ENCODE peak calls at places on chromosomes 3 and 15, in eight cellular contexts. W is A549, Q is H1, B is sigmoid colon, P is upper lobe of left lung, S is esophagus muscularis mucosa, V is stomach, J is suprapubic skin. O is an unnamed sample.

GRCh38 chr3:4981160-4981687 is 2.0 kb downstream of the BHLHE40 start:
- DNase-seq in W (no peak), Q (no peak), B (no peak), P (no peak), S (no peak), V (no peak), J (no peak), O (no peak)

GRCh38 chr3:3200632-3201212 is 21.2 kb upstream of the CRBN start:
- DNase-seq in W (peak), Q (no peak), B (no peak), P (peak), S (no peak), V (peak), J (no peak), O (peak)

GRCh38 chr3:12658593-12659058 is 5.3 kb downstream of the RAF1 start:
- DNase-seq in W (no peak), Q (no peak), B (no peak), P (no peak), S (no peak), V (no peak), J (no peak), O (no peak)

GRCh38 chr15:51647128-51647562 is 24.6 kb upstream of the DMXL2 start:
- DNase-seq in W (no peak), Q (no peak), B (peak), P (peak), S (no peak), V (peak), J (no peak), O (peak)

GRCh38 chr15:29792426-29793159 is 29.7 kb downstream of the TJP1 start:
- DNase-seq in W (no peak), Q (no peak), B (no peak), P (no peak), S (no peak), V (no peak), J (no peak), O (no peak)

GRCh38 chr15:31342781-31343626 is 16.4 kb downstream of the KLF13 start:
- DNase-seq in W (no peak), Q (no peak), B (no peak), P (no peak), S (no peak), V (no peak), J (no peak), O (no peak)

GRCh38 chr3:117665311-117665710 is 955.7 kb downstream of the TUSC7 start:
- DNase-seq in W (no peak), Q (no peak), B (no peak), P (peak), S (no peak), V (peak), J (no peak), O (peak)

GRCh38 chr3:187696036-187696435 is 6.3 kb downstream of the RTP2 start:
- DNase-seq in W (no peak), Q (no peak), B (no peak), P (no peak), S (no peak), V (no peak), J (no peak), O (no peak)

GRCh38 chr3:94285874-94286273 is 223.0 kb downstream of the NSUN3 start:
- DNase-seq in W (no peak), Q (no peak), B (no peak), P (no peak), S (no peak), V (no peak), J (no peak), O (no peak)

GRCh38 chr15:80735344-80735743 is 40.2 kb downstream of the ABHD17C start:
- DNase-seq in W (no peak), Q (no peak), B (no peak), P (no peak), S (no peak), V (no peak), J (no peak), O (no peak)

GRCh38 chr3:48503406-48504050 is 446 bp downstream of the SHISA5 start:
- DNase-seq in W (no peak), Q (peak), B (peak), P (peak), S (no peak), V (peak), J (no peak), O (peak)

GRCh38 chr3:43996379-43997301 is 245.0 kb upstream of the TOPAZ1 start:
- DNase-seq in W (peak), Q (peak), B (no peak), P (no peak), S (no peak), V (no peak), J (no peak), O (no peak)

DNA sequence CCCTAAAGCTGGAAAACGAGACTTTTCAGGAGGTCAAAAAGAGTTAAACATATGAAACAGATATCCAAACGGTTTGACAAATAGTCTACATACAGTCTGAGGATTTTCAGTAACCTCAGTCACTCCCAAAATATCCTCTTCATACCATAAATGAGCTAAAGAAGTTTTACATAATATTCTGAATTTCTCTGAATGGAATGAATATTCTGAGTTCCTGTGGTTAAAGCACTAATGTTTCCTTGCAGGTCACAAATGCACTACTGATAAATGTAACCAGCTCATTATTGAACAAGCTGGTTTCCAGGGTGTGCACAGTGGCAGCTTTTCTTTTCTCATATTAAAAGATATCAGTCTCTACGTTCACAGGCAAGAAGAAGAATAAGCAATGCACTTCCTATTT is 137.4 kb upstream of the POU1F1 start:
- DNase-seq in W (no peak), Q (no peak), B (no peak), P (no peak), S (no peak), V (no peak), J (no peak), O (no peak)
- H3K4me3 ChIP-seq in W (no peak), Q (no peak), B (no peak), P (no peak), S (no peak), V (no peak), J (no peak), O (no peak)

GRCh38 chr3:15266510-15267376 is 60.7 kb downstream of the CAPN7 start:
- DNase-seq in W (no peak), Q (no peak), B (no peak), P (no peak), S (peak), V (no peak), J (no peak), O (no peak)

GRCh38 chr3:15265655-15266509 is 59.8 kb downstream of the CAPN7 start:
- DNase-seq in W (no peak), Q (peak), B (no peak), P (no peak), S (peak), V (no peak), J (no peak), O (no peak)

GRCh38 chr3:15267502-15267901 is 61.5 kb downstream of the CAPN7 start:
- DNase-seq in W (no peak), Q (no peak), B (no peak), P (no peak), S (peak), V (no peak), J (no peak), O (no peak)

GRCh38 chr3:15269091-15269989 is 63.0 kb downstream of the SH3BP5 start:
- DNase-seq in W (peak), Q (peak), B (peak), P (peak), S (peak), V (peak), J (peak), O (peak)

GRCh38 chr3:15268033-15268631 is 62.1 kb downstream of the CAPN7 start:
- DNase-seq in W (peak), Q (peak), B (peak), P (peak), S (peak), V (peak), J (peak), O (peak)
- TF ChIP-seq POLR2A in W (no peak), Q (no peak), B (no peak), P (no peak), S (no peak), V (no peak), J (no peak), O (no peak)

GRCh38 chr3:100480111-100480510 is 12.3 kb upstream of the TMEM45A start:
- DNase-seq in W (no peak), Q (no peak), B (no peak), P (no peak), S (peak), V (no peak), J (no peak), O (no peak)

GRCh38 chr3:100486808-100487207 is 5.6 kb upstream of the TMEM45A start:
- DNase-seq in W (no peak), Q (no peak), B (no peak), P (no peak), S (no peak), V (no peak), J (no peak), O (no peak)

GRCh38 chr3:100483529-100483928 is 8.9 kb upstream of the TMEM45A start:
- DNase-seq in W (no peak), Q (no peak), B (no peak), P (no peak), S (no peak), V (no peak), J (no peak), O (no peak)

GRCh38 chr3:100482181-100482580 is 10.2 kb upstream of the TMEM45A start:
- DNase-seq in W (no peak), Q (no peak), B (no peak), P (no peak), S (no peak), V (no peak), J (no peak), O (no peak)
- TF ChIP-seq EP300 in W (no peak), Q (no peak), B (no peak), P (no peak), S (no peak), V (no peak), J (no peak), O (no peak)

GRCh38 chr15:96337991-96338771 is 7.7 kb downstream of the NR2F2 start:
- DNase-seq in W (no peak), Q (no peak), B (no peak), P (no peak), S (no peak), V (no peak), J (no peak), O (no peak)

GRCh38 chr15:96336045-96336642 is 5.6 kb downstream of the NR2F2 start:
- DNase-seq in W (no peak), Q (no peak), B (no peak), P (no peak), S (no peak), V (no peak), J (no peak), O (peak)

GRCh38 chr15:96336643-96337353 is 6.3 kb downstream of the NR2F2 start:
- DNase-seq in W (no peak), Q (no peak), B (no peak), P (no peak), S (peak), V (no peak), J (no peak), O (peak)

GRCh38 chr15:96338772-96339661 is 8.5 kb downstream of the NR2F2 start:
- DNase-seq in W (no peak), Q (no peak), B (no peak), P (no peak), S (peak), V (no peak), J (no peak), O (no peak)

DNA sequence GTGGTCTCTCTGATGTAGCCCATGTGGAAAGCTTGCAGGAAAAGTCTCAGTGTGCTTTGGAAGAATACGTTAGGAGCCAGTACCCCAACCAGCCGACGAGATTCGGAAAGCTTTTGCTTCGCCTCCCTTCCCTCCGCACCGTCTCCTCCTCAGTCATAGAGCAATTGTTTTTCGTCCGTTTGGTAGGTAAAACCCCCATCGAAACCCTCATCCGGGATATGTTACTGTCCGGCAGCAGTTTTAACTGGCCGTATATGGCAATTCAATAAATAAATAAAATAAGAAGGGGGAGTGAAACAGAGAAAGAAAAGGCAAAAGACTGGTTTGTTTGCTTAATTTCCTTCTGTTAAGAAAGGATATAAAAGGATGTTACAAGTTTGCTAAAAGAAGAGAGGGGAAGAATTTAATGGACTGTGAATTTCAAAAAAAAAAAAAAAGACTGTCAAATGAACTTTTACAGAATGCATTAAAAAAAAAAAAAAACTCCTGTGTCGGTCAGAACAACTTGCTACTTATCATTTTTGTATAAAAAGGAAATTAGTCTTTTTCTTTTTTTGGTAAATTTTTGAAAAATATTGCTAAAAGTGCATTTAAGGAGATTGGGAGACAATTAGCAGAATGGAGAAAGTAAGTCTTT is 7.0 kb downstream of the NR2F2 start:
- DNase-seq in W (no peak), Q (no peak), B (no peak), P (no peak), S (peak), V (no peak), J (no peak), O (peak)
- H3K4me3 ChIP-seq in W (peak), Q (no peak), B (peak), P (peak), S (peak), V (peak), J (peak), O (peak)

GRCh38 chr3:57958642-57959406 is 49.4 kb upstream of the FLNB start:
- DNase-seq in W (no peak), Q (no peak), B (no peak), P (no peak), S (no peak), V (no peak), J (no peak), O (peak)
- TF ChIP-seq POLR2A in W (no peak), Q (no peak), B (no peak), P (no peak), S (no peak), V (no peak), J (no peak), O (no peak)

GRCh38 chr15:93028632-93029612 is 60.1 kb downstream of the RGMA start:
- DNase-seq in W (no peak), Q (no peak), B (peak), P (peak), S (peak), V (peak), J (peak), O (peak)

GRCh38 chr15:93029613-93030429 is 59.2 kb downstream of the RGMA start:
- DNase-seq in W (no peak), Q (peak), B (peak), P (peak), S (no peak), V (no peak), J (peak), O (no peak)

GRCh38 chr15:93033434-93034045 is 55.5 kb downstream of the RGMA start:
- DNase-seq in W (no peak), Q (no peak), B (no peak), P (peak), S (no peak), V (peak), J (peak), O (no peak)

GRCh38 chr15:93030430-93031102 is 58.4 kb downstream of the RGMA start:
- DNase-seq in W (peak), Q (peak), B (peak), P (peak), S (no peak), V (peak), J (peak), O (peak)

DNA sequence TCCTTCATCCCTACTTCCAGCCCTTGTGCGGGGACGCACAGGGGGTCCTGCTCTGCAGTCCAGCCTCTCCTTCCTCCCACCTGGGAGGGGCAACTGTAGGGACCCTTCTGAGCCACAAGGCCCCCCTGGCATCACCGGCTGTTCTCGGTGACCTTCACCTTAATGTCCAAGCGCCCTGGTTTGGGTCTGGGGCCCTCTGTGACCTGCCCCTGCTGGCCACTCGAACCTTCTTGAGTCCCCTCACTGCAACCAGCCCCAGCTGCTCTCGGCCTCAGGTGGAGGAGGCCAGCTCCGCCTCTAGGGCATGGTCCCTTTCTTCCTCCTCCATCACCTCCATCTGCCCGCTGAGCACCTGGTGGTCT is 57.9 kb downstream of the RGMA start:
- DNase-seq in W (no peak), Q (no peak), B (peak), P (no peak), S (no peak), V (peak), J (no peak), O (no peak)
- TF ChIP-seq EP300 in W (no peak), Q (no peak), B (no peak), P (no peak), S (no peak), V (no peak), J (no peak), O (no peak)